ENCODE peak calls at places on chromosomes 12 and 14, in nine cellular contexts. L is H9; P is thyroid gland; K is mammary epithelial cell; U is lung; M is tibial artery; E is CD4-positive, CD25-positive, alpha-beta regulatory T cell; N is ascending aorta; C is IMR-90. Q is an unnamed sample.

GRCh38 chr14:34365309-34365915 is 96.6 kb downstream of the SPTSSA start:
- DNase-seq in L (no peak), P (no peak), K (no peak), U (no peak), M (no peak), E (no peak), N (no peak), C (peak; percentile 13), Q (no peak)

GRCh38 chr12:54958048-54958658 is 26.4 kb downstream of the TESPA1 start:
- DNase-seq in L (peak; percentile 45), P (peak; percentile 16), K (peak; percentile 50), U (peak; percentile 48), M (no peak), E (peak; percentile 76), N (no peak), C (peak; percentile 72), Q (peak; percentile 60)

GRCh38 chr14:65423986-65424385 is 11.5 kb downstream of the FUT8 start:
- DNase-seq in L (no peak), P (no peak), K (no peak), U (no peak), M (no peak), E (no peak), N (no peak), C (no peak), Q (no peak)

GRCh38 chr14:23573384-23573783 is 5.2 kb downstream of the JPH4 start:
- DNase-seq in L (no peak), P (no peak), K (no peak), U (no peak), M (no peak), E (no peak), N (no peak), C (no peak), Q (no peak)

GRCh38 chr12:40693503-40693863 is 1.2 kb downstream of the CNTN1 start:
- DNase-seq in L (peak; percentile 70), P (no peak), K (peak; percentile 32), U (peak; percentile 31), M (no peak), E (no peak), N (no peak), C (no peak), Q (peak; percentile 76)

GRCh38 chr14:75711134-75711795 is 50.2 kb downstream of the TTLL5 start:
- DNase-seq in L (no peak), P (peak; percentile 29), K (peak; percentile 40), U (no peak), M (no peak), E (peak; percentile 58), N (no peak), C (peak; percentile 72), Q (peak; percentile 52)

GRCh38 chr12:66751432-66752113 is 72.7 kb upstream of the GRIP1 start:
- DNase-seq in L (no peak), P (no peak), K (peak; percentile 24), U (no peak), M (no peak), E (no peak), N (no peak), C (no peak), Q (no peak)

GRCh38 chr14:80491131-80491530 is 279.8 kb upstream of the DIO2 start:
- DNase-seq in L (peak; percentile 55), P (peak; percentile 10), K (no peak), U (no peak), M (peak; percentile 63), E (peak; percentile 51), N (no peak), C (peak; percentile 65), Q (no peak)

GRCh38 chr12:118164798-118165486 is 29.0 kb downstream of the PEBP1 start:
- DNase-seq in L (peak; percentile 60), P (peak; percentile 32), K (no peak), U (peak; percentile 36), M (no peak), E (peak; percentile 10), N (no peak), C (peak; percentile 33), Q (peak; percentile 41)

GRCh38 chr12:43893670-43894069 is 57.8 kb downstream of the TMEM117 start:
- DNase-seq in L (no peak), P (no peak), K (peak; percentile 57), U (no peak), M (no peak), E (no peak), N (no peak), C (peak; percentile 85), Q (no peak)

GRCh38 chr14:101972126-101972785 is 7.9 kb downstream of the DYNC1H1 start:
- DNase-seq in L (no peak), P (peak; percentile 46), K (peak; percentile 99), U (peak; percentile 88), M (peak; percentile 93), E (no peak), N (peak; percentile 67), C (peak; percentile 100), Q (no peak)

GRCh38 chr12:103851127-103851526 is 10.1 kb upstream of the NT5DC3 start:
- DNase-seq in L (no peak), P (no peak), K (peak; percentile 67), U (no peak), M (no peak), E (no peak), N (no peak), C (peak; percentile 49), Q (no peak)

DNA sequence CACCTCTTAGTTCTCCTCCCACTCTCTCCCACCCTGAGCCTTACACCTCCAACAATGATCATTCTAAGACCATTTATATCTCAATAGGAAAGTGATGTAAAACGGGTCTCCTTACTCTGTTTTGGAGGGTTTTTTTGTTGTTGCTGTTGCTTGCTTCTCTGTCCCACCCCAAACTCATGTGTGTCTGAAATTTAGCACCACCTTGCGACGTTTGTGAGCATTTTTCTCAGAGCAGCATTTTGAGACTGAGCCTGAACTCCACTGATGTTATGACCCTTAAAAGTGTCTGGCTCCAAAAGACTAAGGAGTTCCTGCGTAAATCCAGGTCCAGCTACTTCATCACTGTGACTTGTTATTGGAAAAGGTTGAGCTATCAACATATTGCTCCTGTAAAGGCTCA is 155.0 kb downstream of the DAD1 start:
- DNase-seq in L (no peak), P (no peak), K (no peak), U (no peak), M (no peak), E (no peak), N (no peak), C (no peak), Q (no peak)
- H3K27me3 ChIP-seq in L (peaks cover 2% of the 10 kb centered on the region), P (no peaks in the 10 kb centered on the region), K (no peaks in the 10 kb centered on the region), U (no peaks in the 10 kb centered on the region), M (no peaks in the 10 kb centered on the region), E (no peaks in the 10 kb centered on the region), N (no peaks in the 10 kb centered on the region), C (peaks cover 50% of the 10 kb centered on the region), Q (peaks cover 46% of the 10 kb centered on the region)

GRCh38 chr12:1929241-1929984 is 11.0 kb upstream of the CACNA2D4 start:
- DNase-seq in L (peak; percentile 14), P (no peak), K (peak; percentile 5), U (no peak), M (no peak), E (no peak), N (no peak), C (no peak), Q (no peak)
- H3K27me3 ChIP-seq in L (no peaks in the 10 kb centered on the region), P (no peaks in the 10 kb centered on the region), K (peaks cover 4% of the 10 kb centered on the region), U (no peaks in the 10 kb centered on the region), M (no peaks in the 10 kb centered on the region), E (no peaks in the 10 kb centered on the region), N (no peaks in the 10 kb centered on the region), C (peaks cover 49% of the 10 kb centered on the region), Q (no peaks in the 10 kb centered on the region)

DNA sequence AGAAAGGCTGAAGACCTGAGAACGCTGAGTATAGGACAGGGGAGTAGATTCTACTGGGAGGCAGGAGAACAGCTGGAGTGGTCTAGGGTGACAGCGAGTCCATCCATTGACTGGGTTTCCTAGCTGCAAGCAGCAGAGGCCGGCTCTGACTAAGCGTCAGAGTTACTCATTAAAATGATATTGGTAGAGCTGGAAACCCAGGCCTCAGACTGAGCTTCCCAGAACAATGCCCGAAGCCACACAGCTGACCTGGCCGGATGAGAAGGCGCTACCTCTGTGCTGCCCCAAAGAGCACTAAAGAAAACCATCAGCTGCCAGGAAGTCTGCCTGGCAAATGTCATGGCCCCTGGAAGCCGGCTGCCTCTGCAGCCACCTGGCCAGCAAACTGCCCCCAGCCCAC is 78.5 kb upstream of the FZD10 start:
- DNase-seq in L (no peak), P (no peak), K (no peak), U (no peak), M (no peak), E (no peak), N (no peak), C (no peak), Q (no peak)
- H3K27me3 ChIP-seq in L (no peaks in the 10 kb centered on the region), P (no peaks in the 10 kb centered on the region), K (no peaks in the 10 kb centered on the region), U (no peaks in the 10 kb centered on the region), M (no peaks in the 10 kb centered on the region), E (no peaks in the 10 kb centered on the region), N (no peaks in the 10 kb centered on the region), C (no peaks in the 10 kb centered on the region), Q (no peaks in the 10 kb centered on the region)

DNA sequence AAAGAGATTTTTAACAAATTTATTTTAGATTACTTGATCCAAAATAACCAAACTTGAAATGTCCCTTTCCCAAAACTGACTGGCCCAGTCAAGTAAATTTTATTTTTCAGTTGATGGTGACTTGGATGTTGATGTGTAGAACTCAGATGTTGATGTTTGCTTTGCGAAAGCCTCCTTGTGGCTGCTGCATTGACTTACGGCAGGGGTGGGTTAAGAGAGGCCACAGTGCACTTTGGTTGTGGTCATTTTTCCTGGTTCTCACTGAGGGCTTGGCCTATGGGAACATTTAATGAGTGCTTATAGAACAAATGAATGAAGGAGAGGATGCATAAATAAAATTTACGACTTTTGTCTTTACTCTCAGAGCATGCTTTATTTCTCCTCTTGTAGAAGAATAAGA is 52.6 kb downstream of the SLCO1B3 start:
- DNase-seq in L (no peak), P (no peak), K (no peak), U (no peak), M (no peak), E (no peak), N (no peak), C (no peak), Q (no peak)
- H3K27me3 ChIP-seq in L (no peaks in the 10 kb centered on the region), P (no peaks in the 10 kb centered on the region), K (no peaks in the 10 kb centered on the region), U (no peaks in the 10 kb centered on the region), M (no peaks in the 10 kb centered on the region), E (no peaks in the 10 kb centered on the region), N (no peaks in the 10 kb centered on the region), C (no peaks in the 10 kb centered on the region), Q (no peaks in the 10 kb centered on the region)

GRCh38 chr12:114407566-114408411 is 1.8 kb upstream of the TBX5 start:
- DNase-seq in L (peak; percentile 69), P (no peak), K (no peak), U (no peak), M (no peak), E (no peak), N (no peak), C (peak; percentile 88), Q (no peak)

GRCh38 chr12:114406326-114407033 is 536 bp upstream of the TBX5 start:
- DNase-seq in L (no peak), P (no peak), K (no peak), U (no peak), M (no peak), E (no peak), N (no peak), C (peak; percentile 78), Q (no peak)

GRCh38 chr12:114405449-114406271 is at the start of gene TBX5:
- DNase-seq in L (peak; percentile 67), P (no peak), K (no peak), U (no peak), M (no peak), E (no peak), N (no peak), C (peak; percentile 93), Q (peak; percentile 25)

GRCh38 chr12:114408415-114408814 is 2.5 kb upstream of the TBX5 start:
- DNase-seq in L (no peak), P (no peak), K (no peak), U (no peak), M (no peak), E (no peak), N (no peak), C (no peak), Q (no peak)

GRCh38 chr12:114407034-114407420 is 1.1 kb upstream of the TBX5 start:
- DNase-seq in L (no peak), P (no peak), K (no peak), U (no peak), M (no peak), E (no peak), N (no peak), C (peak; percentile 36), Q (no peak)
- H3K27me3 ChIP-seq in L (peaks cover 100% of the 10 kb centered on the region), P (peaks cover 58% of the 10 kb centered on the region), K (peaks cover 67% of the 10 kb centered on the region), U (peaks cover 22% of the 10 kb centered on the region), M (no peaks in the 10 kb centered on the region), E (peaks cover 38% of the 10 kb centered on the region), N (peaks cover 24% of the 10 kb centered on the region), C (no peaks in the 10 kb centered on the region), Q (peaks cover 51% of the 10 kb centered on the region)

Q was measured in WERI-Rb-1.